ENCODE peak calls at places on chromosomes 6 and 20, in seven cellular contexts. Y, M, U, S, P, C and G are unnamed samples. For H3K36me3, the result is how much of the 10 kb centered on the place peaks cover.

GRCh38 chr20:10239954-10240353 is 21.3 kb downstream of the SNAP25 start:
- DNase-seq in Y (no peak), P (peak), S (no peak), C (no peak), M (no peak), U (peak), G (peak)

GRCh38 chr6:73710470-73710869 is 14.5 kb downstream of the CD109 start:
- DNase-seq in U (peak), S (no peak), M (no peak), Y (no peak), C (peak), P (peak), G (no peak)

GRCh38 chr20:50726955-50727791 is 4.2 kb upstream of the PARD6B start:
- DNase-seq in M (no peak), C (no peak), P (no peak), S (no peak), U (no peak), Y (no peak), G (no peak)

GRCh38 chr20:13221673-13222318 is 722 bp downstream of the ISM1 start:
- DNase-seq in U (peak), Y (no peak), S (no peak), M (peak), P (peak), C (no peak), G (peak)

GRCh38 chr6:106181664-106182418 is 95.7 kb downstream of the PRDM1 start:
- DNase-seq in C (no peak), M (no peak), P (peak), Y (no peak), U (no peak), S (no peak), G (no peak)

GRCh38 chr6:132322398-132322797 is 78.9 kb downstream of the MOXD1 start:
- DNase-seq in C (no peak), M (no peak), U (no peak), S (no peak), P (peak), Y (no peak), G (no peak)

GRCh38 chr20:45041464-45042337 is 59.2 kb downstream of the KCNS1 start:
- DNase-seq in P (peak), C (no peak), U (no peak), M (no peak), Y (no peak), S (no peak), G (peak)

GRCh38 chr20:33653218-33653899 is 8.8 kb upstream of the C20orf144 start:
- DNase-seq in U (peak), M (peak), Y (peak), S (peak), P (peak), C (peak), G (peak)

GRCh38 chr6:118709859-118710350 is 58.5 kb upstream of the CEP85L start:
- DNase-seq in Y (no peak), C (no peak), U (no peak), P (peak), M (peak), S (no peak), G (peak)

GRCh38 chr6:8499540-8499939 is 64.2 kb upstream of the SLC35B3 start:
- DNase-seq in Y (no peak), C (no peak), M (no peak), P (no peak), S (no peak), U (peak), G (no peak)

GRCh38 chr6:125453516-125453915 is 151.7 kb upstream of the HDDC2 start:
- DNase-seq in C (no peak), M (no peak), P (no peak), U (no peak), S (no peak), Y (no peak), G (no peak)

GRCh38 chr20:25178563-25179438 is 16.7 kb upstream of the ENTPD6 start:
- DNase-seq in C (peak), P (peak), U (peak), M (no peak), S (no peak), Y (peak), G (no peak)

GRCh38 chr20:11204926-11205768 is 531.3 kb upstream of the JAG1 start:
- DNase-seq in P (peak), C (peak), S (peak), M (no peak), U (peak), Y (peak), G (peak)

GRCh38 chr6:19737968-19738367 is 99.2 kb upstream of the ID4 start:
- DNase-seq in U (no peak), M (no peak), C (no peak), S (no peak), P (no peak), Y (no peak), G (no peak)

GRCh38 chr6:154611241-154611640 is 100.8 kb upstream of the CNKSR3 start:
- DNase-seq in S (no peak), M (no peak), U (no peak), Y (no peak), C (no peak), P (no peak), G (no peak)

GRCh38 chr6:144722925-144723324 is 437.8 kb downstream of the UTRN start:
- DNase-seq in U (no peak), Y (no peak), S (no peak), C (no peak), P (no peak), M (no peak), G (no peak)

GRCh38 chr6:159311618-159312017 is 142.4 kb downstream of the FNDC1 start:
- DNase-seq in P (no peak), M (no peak), U (no peak), C (no peak), S (no peak), Y (no peak), G (no peak)

GRCh38 chr20:57811373-57812020 is 101.7 kb upstream of the PMEPA1 start:
- DNase-seq in Y (no peak), M (peak), P (no peak), S (no peak), C (no peak), U (no peak), G (no peak)

GRCh38 chr6:14130431-14131075 is 13.0 kb downstream of the CD83 start:
- DNase-seq in S (no peak), C (no peak), P (peak), U (no peak), Y (no peak), M (no peak), G (no peak)

GRCh38 chr6:51934098-51934497 is 153.3 kb downstream of the PKHD1 start:
- DNase-seq in M (no peak), C (no peak), U (peak), P (no peak), S (peak), Y (no peak), G (no peak)

GRCh38 chr6:17012421-17013225 is 89.2 kb upstream of the STMND1 start:
- DNase-seq in P (peak), S (peak), M (no peak), U (no peak), C (no peak), Y (no peak), G (peak)

GRCh38 chr6:22570185-22570551 is 802 bp downstream of the HDGFL1 start:
- DNase-seq in M (no peak), U (no peak), Y (no peak), P (no peak), C (no peak), S (no peak), G (no peak)

GRCh38 chr6:134061440-134061839 is 9.0 kb upstream of the SLC2A12 start:
- DNase-seq in M (no peak), C (no peak), P (no peak), S (no peak), Y (no peak), U (no peak), G (no peak)

GRCh38 chr6:44627091-44627878 is 239.8 kb downstream of the CDC5L start:
- DNase-seq in Y (no peak), U (no peak), S (no peak), C (peak), P (no peak), M (peak), G (peak)

GRCh38 chr20:33783256-33783655 is 27.9 kb upstream of the CHMP4B start:
- DNase-seq in Y (no peak), P (no peak), S (no peak), M (no peak), U (no peak), C (no peak), G (no peak)

DNA sequence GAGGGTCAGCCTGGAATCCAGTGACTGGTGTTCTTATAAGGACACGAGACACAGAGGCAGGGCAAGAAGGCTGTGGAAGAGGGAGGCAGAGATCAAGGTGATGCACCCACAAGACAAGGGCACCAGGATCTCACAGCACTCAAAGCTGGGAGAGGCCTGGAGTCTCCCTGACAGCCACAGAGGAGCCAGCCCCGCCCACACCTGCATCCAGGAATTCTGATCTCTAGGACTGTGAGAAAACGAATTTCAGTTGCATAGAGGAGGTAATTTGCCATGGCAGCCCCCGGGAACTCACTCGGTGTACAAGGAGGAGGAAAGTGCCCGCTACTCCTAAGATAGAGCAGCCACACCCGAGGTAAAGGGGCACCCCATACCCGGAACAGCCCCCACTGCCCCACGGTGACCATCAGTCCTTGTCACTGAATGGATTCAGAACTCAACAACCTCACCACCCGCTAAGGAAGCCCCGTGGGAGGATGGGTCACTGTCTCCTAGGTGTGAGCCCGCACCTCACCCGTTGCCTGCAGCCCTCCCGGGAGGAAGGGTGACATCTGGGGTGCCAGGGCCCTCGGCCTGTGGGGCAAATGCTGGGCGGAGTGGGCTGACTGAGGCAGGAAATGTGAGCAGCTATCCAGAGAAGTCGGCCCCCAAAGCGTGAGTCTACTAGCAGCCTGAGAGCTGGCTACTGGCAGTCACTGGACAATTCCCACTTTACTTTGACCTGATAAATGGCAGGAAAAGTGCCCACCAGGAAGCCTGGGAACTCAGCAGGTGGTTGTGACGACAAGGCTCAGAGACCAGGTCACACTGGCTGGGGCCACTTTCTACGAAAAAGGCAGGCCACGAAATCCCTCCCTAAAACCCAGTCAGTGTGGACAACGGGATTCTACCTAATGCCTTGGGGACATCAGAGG is 22.4 kb downstream of the DLL1 start:
- DNase-seq in P (no peak), S (no peak), M (no peak), C (no peak), Y (no peak), U (no peak), G (no peak)
- TF ChIP-seq POLR2A in P (no peak), S (no peak), M (no peak), C (no peak), Y (no peak), U (no peak), G (no peak)

GRCh38 chr6:4049246-4049645 is 29.7 kb downstream of the FAM217A start:
- DNase-seq in M (no peak), C (no peak), Y (no peak), U (no peak), P (no peak), S (no peak), G (no peak)
- H3K36me3 ChIP-seq in M (half or more), C (under half), Y (under half), U (half or more), P (under half), S (under half), G (half or more)

GRCh38 chr6:41723178-41723935 is 12.1 kb downstream of the TFEB start:
- DNase-seq in U (peak), Y (no peak), S (no peak), P (peak), C (peak), M (peak), G (peak)
- TF ChIP-seq POLR2A in U (peak), Y (no peak), S (no peak), P (no peak), C (no peak), M (peak), G (peak)

DNA sequence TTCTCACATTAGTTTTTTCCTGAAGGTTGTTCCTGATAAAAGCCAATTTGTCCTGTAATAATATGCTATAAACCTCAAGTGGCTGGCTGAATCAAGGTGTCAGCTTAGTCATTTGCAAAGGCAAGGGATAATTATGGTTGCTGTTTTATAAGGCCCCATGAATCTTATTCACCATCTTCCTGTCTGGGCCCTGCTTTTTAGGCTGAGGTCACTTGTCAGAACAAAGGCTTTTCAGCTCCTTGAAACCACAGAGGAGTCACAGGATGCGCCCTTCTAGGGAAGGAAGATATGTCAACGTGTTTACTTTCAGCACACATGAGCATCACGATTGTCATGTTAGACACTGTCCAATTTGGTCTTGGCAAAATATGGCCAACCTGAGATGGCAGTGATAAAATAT is 64.8 kb upstream of the NAA20 start:
- DNase-seq in P (no peak), C (no peak), S (no peak), Y (no peak), U (no peak), M (no peak), G (no peak)
- H3K36me3 ChIP-seq in P (under half), C (under half), S (under half), Y (under half), U (under half), M (under half), G (under half)

DNA sequence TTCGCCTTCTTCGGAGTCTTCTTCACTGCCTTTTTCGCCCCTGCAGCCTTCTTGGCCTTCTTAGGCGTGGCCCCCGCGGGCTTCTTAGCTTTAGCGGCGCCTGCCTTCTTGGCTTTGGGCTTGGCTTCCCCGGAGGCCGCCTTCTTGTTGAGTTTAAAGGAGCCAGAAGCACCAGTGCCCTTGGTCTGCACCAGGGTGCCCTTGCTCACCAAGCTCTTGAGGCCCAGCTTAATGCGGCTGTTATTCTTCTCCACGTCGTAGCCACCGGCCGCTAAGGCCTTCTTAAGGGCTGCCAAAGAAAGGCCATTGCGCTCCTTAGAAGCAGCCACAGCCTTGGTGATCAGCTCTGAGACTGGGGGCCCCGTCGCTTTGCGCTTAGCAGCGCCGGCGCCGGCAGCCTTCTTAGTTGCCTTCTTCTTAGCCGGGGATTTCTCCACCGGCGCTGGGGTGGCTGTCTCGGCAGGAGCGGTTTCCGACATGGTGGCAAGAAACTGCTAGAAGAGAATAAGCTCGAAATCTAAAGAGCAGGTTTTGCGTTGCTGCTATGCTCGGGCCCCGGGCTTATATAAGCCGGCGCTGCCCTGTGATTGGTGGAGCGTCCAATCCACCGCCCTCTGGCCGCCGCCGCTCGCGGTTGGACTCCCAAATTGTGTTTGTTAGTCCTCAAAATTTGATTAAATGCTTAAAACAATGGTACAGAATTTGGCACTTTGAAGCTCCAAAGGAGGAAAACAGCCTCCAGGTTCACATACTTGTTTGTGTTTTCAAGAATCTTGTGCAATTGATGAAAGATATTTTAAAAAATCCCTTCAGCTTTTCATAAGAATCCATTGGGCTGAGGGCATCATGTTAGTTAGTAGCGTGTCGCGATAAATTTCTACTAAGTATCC is 44.9 kb downstream of the OR2B2 start:
- DNase-seq in P (peak), U (peak), C (peak), Y (no peak), M (peak), S (no peak), G (peak)
- TF ChIP-seq POLR2A in P (peak), U (peak), C (no peak), Y (no peak), M (peak), S (peak), G (peak)

GRCh38 chr20:48629069-48629959 is 198.5 kb downstream of the PREX1 start:
- DNase-seq in M (peak), C (no peak), Y (no peak), P (no peak), U (no peak), S (no peak), G (no peak)

GRCh38 chr20:48625136-48625900 is 202.5 kb downstream of the PREX1 start:
- DNase-seq in M (peak), Y (no peak), S (no peak), P (no peak), U (no peak), C (no peak), G (no peak)

GRCh38 chr20:48627737-48628128 is 200.1 kb downstream of the PREX1 start:
- DNase-seq in S (no peak), P (no peak), C (no peak), M (peak), U (no peak), Y (peak), G (no peak)

GRCh38 chr20:48626226-48626937 is 201.4 kb downstream of the PREX1 start:
- DNase-seq in Y (no peak), C (no peak), U (no peak), P (peak), S (no peak), M (peak), G (no peak)

DNA sequence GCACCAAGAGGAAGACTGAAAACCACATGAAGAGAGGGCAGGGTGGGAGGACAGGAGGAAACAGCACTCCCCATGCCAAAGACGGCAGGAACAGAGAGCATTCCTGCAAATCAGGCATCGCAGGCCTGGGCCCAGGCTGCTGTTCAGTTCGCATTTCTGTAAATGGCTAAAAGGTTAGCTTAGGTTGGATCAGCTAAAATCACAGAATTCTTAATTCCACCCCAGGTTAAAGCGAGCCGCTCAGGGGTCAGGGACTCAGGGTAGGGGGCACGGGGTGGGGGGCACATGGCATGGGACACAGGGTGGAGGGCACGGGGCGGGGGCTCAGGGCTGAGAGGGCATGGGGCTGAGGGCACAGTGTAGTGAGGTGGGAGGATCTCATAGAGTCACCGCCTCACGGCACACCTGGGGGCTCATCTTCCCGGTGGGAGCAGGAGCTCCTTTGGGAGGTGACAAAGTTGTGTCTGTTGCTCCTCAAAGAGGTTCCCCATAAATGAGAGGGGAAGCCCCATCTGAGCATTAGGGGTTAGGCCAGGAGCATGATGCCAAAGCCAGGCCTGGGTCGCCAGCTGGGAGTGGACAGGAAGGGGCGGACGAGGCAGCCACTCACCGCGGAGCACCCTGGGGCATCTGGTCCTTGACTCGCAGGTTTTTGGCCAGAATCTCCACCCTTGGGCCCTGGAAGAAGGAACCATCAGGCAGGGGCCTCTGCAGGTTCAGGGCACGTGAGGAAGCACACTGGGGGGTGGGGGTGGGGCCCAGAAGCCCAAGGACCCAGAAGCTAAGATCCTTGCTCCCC is 200.7 kb downstream of the PREX1 start:
- DNase-seq in P (no peak), M (peak), U (no peak), C (no peak), S (no peak), Y (no peak), G (no peak)
- H3K36me3 ChIP-seq in P (under half), M (half or more), U (under half), C (under half), S (under half), Y (under half), G (under half)